ENCODE peak calls at places on chromosomes 2 and 18, in ten cellular contexts. One of them, this sample, is unnamed.

GRCh38 chr18:52781113-52781512 is 441.1 kb downstream of the DCC start:
- DNase-seq in skeletal muscle cell: no peak
- DNase-seq in NCI-H460: no peak
- DNase-seq in HEK293T: no peak
- DNase-seq in NCI-H1694 treated with DMSO at 0.1 percent for 48 hours: no peak
- DNase-seq in activated CD4-positive, alpha-beta T cell treated with anti-CD3 and anti-CD28 coated beads, Interleukin-2, amount 50 U/mL, for 24 hours: no peak
- DNase-seq in sciatic nerve: no peak
- DNase-seq in NCI-H1092: no peak
- DNase-seq in activated CD4-positive, alpha-beta memory T cell treated with anti-CD3 and anti-CD28 coated beads, Interleukin-2, amount 10 ng/mL, durations not matched to agents 7 days and 5 days: no peak
- DNase-seq in OCI-LY7: no peak
- DNase-seq in this sample: no peak

GRCh38 chr2:226691265-226691664 is 108.4 kb downstream of the IRS1 start:
- DNase-seq in skeletal muscle cell: no peak
- DNase-seq in NCI-H460: peak; percentile 14
- DNase-seq in HEK293T: no peak
- DNase-seq in NCI-H1694 treated with DMSO at 0.1 percent for 48 hours: no peak
- DNase-seq in activated CD4-positive, alpha-beta T cell treated with anti-CD3 and anti-CD28 coated beads, Interleukin-2, amount 50 U/mL, for 24 hours: no peak
- DNase-seq in sciatic nerve: no peak
- DNase-seq in NCI-H1092: no peak
- DNase-seq in activated CD4-positive, alpha-beta memory T cell treated with anti-CD3 and anti-CD28 coated beads, Interleukin-2, amount 10 ng/mL, durations not matched to agents 7 days and 5 days: no peak
- DNase-seq in OCI-LY7: no peak
- DNase-seq in this sample: no peak

GRCh38 chr18:10560457-10561045 is 34.7 kb downstream of the NAPG start:
- DNase-seq in skeletal muscle cell: peak; percentile 26
- DNase-seq in NCI-H460: peak; percentile 48
- DNase-seq in HEK293T: peak; percentile 66
- DNase-seq in NCI-H1694 treated with DMSO at 0.1 percent for 48 hours: peak; percentile 26
- DNase-seq in activated CD4-positive, alpha-beta T cell treated with anti-CD3 and anti-CD28 coated beads, Interleukin-2, amount 50 U/mL, for 24 hours: peak; percentile 36
- DNase-seq in sciatic nerve: peak; percentile 90
- DNase-seq in NCI-H1092: peak; percentile 44
- DNase-seq in activated CD4-positive, alpha-beta memory T cell treated with anti-CD3 and anti-CD28 coated beads, Interleukin-2, amount 10 ng/mL, durations not matched to agents 7 days and 5 days: peak; percentile 66
- DNase-seq in OCI-LY7: peak; percentile 74
- DNase-seq in this sample: peak; percentile 86

GRCh38 chr2:111671426-111672150 is 212.4 kb downstream of the ANAPC1 start:
- DNase-seq in skeletal muscle cell: no peak
- DNase-seq in NCI-H460: peak; percentile 75
- DNase-seq in HEK293T: no peak
- DNase-seq in NCI-H1694 treated with DMSO at 0.1 percent for 48 hours: no peak
- DNase-seq in activated CD4-positive, alpha-beta T cell treated with anti-CD3 and anti-CD28 coated beads, Interleukin-2, amount 50 U/mL, for 24 hours: no peak
- DNase-seq in sciatic nerve: peak; percentile 84
- DNase-seq in NCI-H1092: no peak
- DNase-seq in activated CD4-positive, alpha-beta memory T cell treated with anti-CD3 and anti-CD28 coated beads, Interleukin-2, amount 10 ng/mL, durations not matched to agents 7 days and 5 days: no peak
- DNase-seq in OCI-LY7: peak; percentile 35
- DNase-seq in this sample: no peak

GRCh38 chr2:164954954-164955701 is at the start of gene SLC38A11:
- DNase-seq in skeletal muscle cell: no peak
- DNase-seq in NCI-H460: no peak
- DNase-seq in HEK293T: no peak
- DNase-seq in NCI-H1694 treated with DMSO at 0.1 percent for 48 hours: no peak
- DNase-seq in activated CD4-positive, alpha-beta T cell treated with anti-CD3 and anti-CD28 coated beads, Interleukin-2, amount 50 U/mL, for 24 hours: no peak
- DNase-seq in sciatic nerve: peak; percentile 60
- DNase-seq in NCI-H1092: no peak
- DNase-seq in activated CD4-positive, alpha-beta memory T cell treated with anti-CD3 and anti-CD28 coated beads, Interleukin-2, amount 10 ng/mL, durations not matched to agents 7 days and 5 days: no peak
- DNase-seq in OCI-LY7: no peak
- DNase-seq in this sample: peak; percentile 12

GRCh38 chr18:62963522-62963921 is 248.2 kb downstream of the PHLPP1 start:
- DNase-seq in skeletal muscle cell: no peak
- DNase-seq in NCI-H460: no peak
- DNase-seq in HEK293T: no peak
- DNase-seq in NCI-H1694 treated with DMSO at 0.1 percent for 48 hours: no peak
- DNase-seq in activated CD4-positive, alpha-beta T cell treated with anti-CD3 and anti-CD28 coated beads, Interleukin-2, amount 50 U/mL, for 24 hours: no peak
- DNase-seq in sciatic nerve: no peak
- DNase-seq in NCI-H1092: peak; percentile 16
- DNase-seq in activated CD4-positive, alpha-beta memory T cell treated with anti-CD3 and anti-CD28 coated beads, Interleukin-2, amount 10 ng/mL, durations not matched to agents 7 days and 5 days: no peak
- DNase-seq in OCI-LY7: no peak
- DNase-seq in this sample: no peak

GRCh38 chr2:237588044-237588696 is 2.4 kb downstream of the RAB17 start:
- DNase-seq in skeletal muscle cell: no peak
- DNase-seq in NCI-H460: no peak
- DNase-seq in HEK293T: no peak
- DNase-seq in NCI-H1694 treated with DMSO at 0.1 percent for 48 hours: no peak
- DNase-seq in activated CD4-positive, alpha-beta T cell treated with anti-CD3 and anti-CD28 coated beads, Interleukin-2, amount 50 U/mL, for 24 hours: no peak
- DNase-seq in sciatic nerve: no peak
- DNase-seq in NCI-H1092: no peak
- DNase-seq in activated CD4-positive, alpha-beta memory T cell treated with anti-CD3 and anti-CD28 coated beads, Interleukin-2, amount 10 ng/mL, durations not matched to agents 7 days and 5 days: no peak
- DNase-seq in OCI-LY7: no peak
- DNase-seq in this sample: no peak

GRCh38 chr18:5543854-5544389 is at the start of gene EPB41L3:
- DNase-seq in skeletal muscle cell: no peak
- DNase-seq in NCI-H460: peak; percentile 49
- DNase-seq in HEK293T: peak; percentile 21
- DNase-seq in NCI-H1694 treated with DMSO at 0.1 percent for 48 hours: peak; percentile 11
- DNase-seq in activated CD4-positive, alpha-beta T cell treated with anti-CD3 and anti-CD28 coated beads, Interleukin-2, amount 50 U/mL, for 24 hours: no peak
- DNase-seq in sciatic nerve: peak; percentile 73
- DNase-seq in NCI-H1092: no peak
- DNase-seq in activated CD4-positive, alpha-beta memory T cell treated with anti-CD3 and anti-CD28 coated beads, Interleukin-2, amount 10 ng/mL, durations not matched to agents 7 days and 5 days: no peak
- DNase-seq in OCI-LY7: no peak
- DNase-seq in this sample: peak; percentile 54

GRCh38 chr18:37435996-37436395 is 129.6 kb downstream of the CELF4 start:
- DNase-seq in skeletal muscle cell: no peak
- DNase-seq in NCI-H460: no peak
- DNase-seq in HEK293T: no peak
- DNase-seq in NCI-H1694 treated with DMSO at 0.1 percent for 48 hours: no peak
- DNase-seq in activated CD4-positive, alpha-beta T cell treated with anti-CD3 and anti-CD28 coated beads, Interleukin-2, amount 50 U/mL, for 24 hours: no peak
- DNase-seq in sciatic nerve: no peak
- DNase-seq in NCI-H1092: no peak
- DNase-seq in activated CD4-positive, alpha-beta memory T cell treated with anti-CD3 and anti-CD28 coated beads, Interleukin-2, amount 10 ng/mL, durations not matched to agents 7 days and 5 days: no peak
- DNase-seq in OCI-LY7: no peak
- DNase-seq in this sample: no peak

GRCh38 chr2:220687231-220687843 is 884.8 kb downstream of the EPHA4 start:
- DNase-seq in skeletal muscle cell: peak; percentile 14
- DNase-seq in NCI-H460: peak; percentile 50
- DNase-seq in HEK293T: peak; percentile 59
- DNase-seq in NCI-H1694 treated with DMSO at 0.1 percent for 48 hours: peak; percentile 64
- DNase-seq in activated CD4-positive, alpha-beta T cell treated with anti-CD3 and anti-CD28 coated beads, Interleukin-2, amount 50 U/mL, for 24 hours: peak; percentile 28
- DNase-seq in sciatic nerve: peak; percentile 83
- DNase-seq in NCI-H1092: no peak
- DNase-seq in activated CD4-positive, alpha-beta memory T cell treated with anti-CD3 and anti-CD28 coated beads, Interleukin-2, amount 10 ng/mL, durations not matched to agents 7 days and 5 days: peak; percentile 58
- DNase-seq in OCI-LY7: peak; percentile 51
- DNase-seq in this sample: peak; percentile 76

GRCh38 chr18:59428018-59428417 is 69.0 kb upstream of the LMAN1 start:
- DNase-seq in skeletal muscle cell: no peak
- DNase-seq in NCI-H460: no peak
- DNase-seq in HEK293T: no peak
- DNase-seq in NCI-H1694 treated with DMSO at 0.1 percent for 48 hours: no peak
- DNase-seq in activated CD4-positive, alpha-beta T cell treated with anti-CD3 and anti-CD28 coated beads, Interleukin-2, amount 50 U/mL, for 24 hours: no peak
- DNase-seq in sciatic nerve: no peak
- DNase-seq in NCI-H1092: no peak
- DNase-seq in activated CD4-positive, alpha-beta memory T cell treated with anti-CD3 and anti-CD28 coated beads, Interleukin-2, amount 10 ng/mL, durations not matched to agents 7 days and 5 days: no peak
- DNase-seq in OCI-LY7: no peak
- DNase-seq in this sample: no peak

This sample was measured in cardiac muscle cell.